ENCODE peak calls at places on chromosome 18, in five cellular contexts. W, H, R, Q and E are unnamed samples.

GRCh38 chr18:9404565-9405060 is 70.0 kb downstream of the TWSG1 start:
- DNase-seq in H (no peak), W (no peak), R (peak), Q (no peak), E (no peak)

GRCh38 chr18:3710712-3711269 is 260.8 kb downstream of the TGIF1 start:
- DNase-seq in Q (no peak), H (no peak), W (no peak), R (no peak), E (no peak)

GRCh38 chr18:67520276-67521035 is 3.9 kb upstream of the DSEL start:
- DNase-seq in W (no peak), Q (peak), R (no peak), H (no peak), E (peak)

GRCh38 chr18:49464718-49465598 is 4.5 kb upstream of the DYM start:
- DNase-seq in H (no peak), R (no peak), Q (no peak), W (no peak), E (no peak)

GRCh38 chr18:12520442-12520992 is 112.8 kb downstream of the PRELID3A start:
- DNase-seq in R (no peak), W (no peak), H (no peak), Q (peak), E (peak)

GRCh38 chr18:48802543-48803428 is 148.0 kb downstream of the SMAD7 start:
- DNase-seq in W (peak), R (no peak), H (no peak), Q (no peak), E (no peak)

GRCh38 chr18:3919396-3920061 is 469.6 kb downstream of the TGIF1 start:
- DNase-seq in W (no peak), H (peak), Q (no peak), R (no peak), E (no peak)

GRCh38 chr18:76408480-76409067 is 86.5 kb downstream of the ZNF516 start:
- DNase-seq in H (no peak), W (peak), Q (no peak), R (no peak), E (no peak)